ENCODE peak calls at places on chromosome 10, in four cellular contexts. P is neural crest cell, I is substantia nigra, M is omental fat pad. V is an unnamed sample.

GRCh38 chr10:22010973-22011408 is 7.5 kb upstream of the DNAJC1 start:
- DNase-seq in P (no peak), I (no peak), M (no peak), V (no peak)

GRCh38 chr10:98748298-98748697 is 301.6 kb upstream of the HPS1 start:
- DNase-seq in P (peak), I (no peak), M (no peak), V (peak)

GRCh38 chr10:77436257-77436780 is 201.3 kb downstream of the KCNMA1 start:
- DNase-seq in P (no peak), I (no peak), M (no peak), V (no peak)

GRCh38 chr10:35442006-35442405 is 105.7 kb downstream of the CCNY start:
- DNase-seq in P (no peak), I (no peak), M (no peak), V (no peak)

GRCh38 chr10:132173185-132173584 is 13.6 kb upstream of the DPYSL4 start:
- DNase-seq in P (no peak), I (no peak), M (no peak), V (no peak)

GRCh38 chr10:11208908-11209809 is 191.5 kb downstream of the CELF2 start:
- DNase-seq in P (no peak), I (no peak), M (no peak), V (no peak)

GRCh38 chr10:2111936-2112335 is 374.6 kb upstream of the ADARB2 start:
- DNase-seq in P (no peak), I (no peak), M (no peak), V (no peak)

GRCh38 chr10:129725890-129726631 is 238.0 kb downstream of the EBF3 start:
- DNase-seq in P (no peak), I (no peak), M (no peak), V (no peak)

GRCh38 chr10:119541046-119541445 is 1.5 kb downstream of the RGS10 start:
- DNase-seq in P (no peak), I (no peak), M (no peak), V (no peak)

GRCh38 chr10:33271969-33272583 is 62.4 kb downstream of the NRP1 start:
- DNase-seq in P (no peak), I (no peak), M (no peak), V (no peak)

GRCh38 chr10:93859049-93859655 is 34.6 kb upstream of the SLC35G1 start:
- DNase-seq in P (no peak), I (no peak), M (no peak), V (no peak)

GRCh38 chr10:50216894-50217293 is 34.4 kb downstream of the ASAH2 start:
- DNase-seq in P (no peak), I (no peak), M (no peak), V (no peak)

GRCh38 chr10:51860257-51860656 is 160.9 kb upstream of the CSTF2T start:
- DNase-seq in P (no peak), I (peak), M (no peak), V (no peak)

GRCh38 chr10:50464004-50464409 is 159.7 kb downstream of the SGMS1 start:
- DNase-seq in P (no peak), I (no peak), M (no peak), V (no peak)

GRCh38 chr10:119348516-119349240 is 141.3 kb downstream of the GRK5 start:
- DNase-seq in P (no peak), I (no peak), M (no peak), V (no peak)

GRCh38 chr10:119786117-119786769 is 60.4 kb downstream of the INPP5F start:
- DNase-seq in P (no peak), I (no peak), M (no peak), V (no peak)

GRCh38 chr10:58775960-58776574 is 263.4 kb downstream of the BICC1 start:
- DNase-seq in P (no peak), I (no peak), M (no peak), V (no peak)

GRCh38 chr10:88270871-88271713 is 312.0 kb downstream of the RNLS start:
- DNase-seq in P (no peak), I (no peak), M (no peak), V (peak)

GRCh38 chr10:26441491-26442214 is 3.5 kb downstream of the APBB1IP start:
- DNase-seq in P (no peak), I (no peak), M (no peak), V (no peak)

GRCh38 chr10:123459371-123460224 is 206.6 kb upstream of the GPR26 start:
- DNase-seq in P (no peak), I (no peak), M (no peak), V (no peak)

GRCh38 chr10:30103595-30104310 is 44.4 kb upstream of the JCAD start:
- DNase-seq in P (no peak), I (no peak), M (no peak), V (no peak)

GRCh38 chr10:27454837-27455236 is 49.3 kb upstream of the RAB18 start:
- DNase-seq in P (no peak), I (no peak), M (no peak), V (no peak)

GRCh38 chr10:69439813-69440506 is 11.3 kb upstream of the TSPAN15 start:
- DNase-seq in P (no peak), I (no peak), M (no peak), V (no peak)

GRCh38 chr10:69899727-69900595 is 98.3 kb downstream of the COL13A1 start:
- DNase-seq in P (no peak), I (no peak), M (no peak), V (no peak)

GRCh38 chr10:53808677-53809076 is 992.4 kb downstream of the PCDH15 start:
- DNase-seq in P (no peak), I (no peak), M (no peak), V (no peak)

GRCh38 chr10:126334272-126334671 is 54.0 kb downstream of the ADAM12 start:
- DNase-seq in P (no peak), I (no peak), M (no peak), V (no peak)

GRCh38 chr10:77892021-77892739 is 34.4 kb downstream of the DLG5 start:
- DNase-seq in P (no peak), I (no peak), M (no peak), V (no peak)

GRCh38 chr10:114822771-114823463 is 1.3 kb downstream of the FHIP2A start:
- DNase-seq in P (no peak), I (no peak), M (no peak), V (no peak)

GRCh38 chr10:69413221-69413865 is 3.4 kb downstream of the TACR2 start:
- DNase-seq in P (peak), I (no peak), M (no peak), V (peak)

V was measured in nephron progenitor cell.